ENCODE peak calls at places on chromosome 16, in eight cellular contexts. Y is stimulated activated CD4-positive, alpha-beta T cell treated with anti-CD3 and anti-CD28 coated beads, Interleukin-4, amount 100 ng/mL, for 24 hours; I is activated CD8-positive, alpha-beta memory T cell treated with anti-CD3 and anti-CD28 coated beads for 4 hours; Q is tibial nerve; R is neural crest cell; X is RCC 7860; F is hepatic stellate cell; B is WTC11. K is an unnamed sample.

GRCh38 chr16:17379121-17379571 is 91.6 kb downstream of the XYLT1 start:
- DNase-seq in Y (no peak), I (no peak), Q (no peak), R (no peak), X (no peak), F (peak; percentile 31), B (no peak), K (no peak)

GRCh38 chr16:89070590-89070989 is 23.1 kb upstream of the ACSF3 start:
- DNase-seq in Y (no peak), I (no peak), Q (no peak), R (no peak), X (no peak), F (no peak), B (no peak), K (no peak)

GRCh38 chr16:51155199-51155607 is 4.1 kb upstream of the SALL1 start:
- DNase-seq in Y (no peak), I (no peak), Q (no peak), R (peak; percentile 20), X (no peak), F (no peak), B (peak; percentile 53), K (no peak)

GRCh38 chr16:84331998-84332780 is 36.1 kb upstream of the ATP2C2 start:
- DNase-seq in Y (no peak), I (no peak), Q (no peak), R (no peak), X (peak; percentile 14), F (no peak), B (no peak), K (no peak)

GRCh38 chr16:4319454-4319853 is 3.6 kb downstream of the GLIS2 start:
- DNase-seq in Y (peak; percentile 59), I (peak; percentile 40), Q (no peak), R (no peak), X (no peak), F (no peak), B (no peak), K (no peak)

GRCh38 chr16:24041834-24042631 is 206.2 kb downstream of the PRKCB start:
- DNase-seq in Y (peak; percentile 85), I (peak; percentile 53), Q (no peak), R (peak; percentile 79), X (peak; percentile 22), F (peak; percentile 64), B (peak; percentile 83), K (peak; percentile 10)

GRCh38 chr16:66263973-66264310 is 102.5 kb upstream of the CDH5 start:
- DNase-seq in Y (no peak), I (no peak), Q (no peak), R (no peak), X (no peak), F (no peak), B (no peak), K (no peak)

GRCh38 chr16:85955566-85955965 is 56.6 kb downstream of the IRF8 start:
- DNase-seq in Y (peak; percentile 44), I (no peak), Q (no peak), R (no peak), X (no peak), F (no peak), B (no peak), K (no peak)

K was measured in NCI-H748 treated with DMSO at 0.1 percent for 48 hours.